ENCODE peak calls at places on chromosomes 7 and 10, in six cellular contexts. A is SK-N-SH, I is A549, P is GM12878, O is K562, Y is HepG2. E is an unnamed sample.

GRCh38 chr10:99619090-99619800 is 994 bp downstream of the SLC25A28 start:
- DNase-seq in A (no peak), I (no peak), P (peak), O (no peak), Y (no peak), E (peak)

GRCh38 chr10:52316005-52316404 is 1.9 kb downstream of the DKK1 start:
- DNase-seq in A (no peak), I (peak), P (no peak), O (no peak), Y (no peak), E (peak)

GRCh38 chr7:100003711-100004661 is 11.4 kb upstream of the ZKSCAN1 start:
- DNase-seq in A (peak), I (peak), P (no peak), O (no peak), Y (peak), E (no peak)

GRCh38 chr10:35781643-35782035 is 139.5 kb upstream of the FZD8 start:
- DNase-seq in A (peak), I (peak), P (no peak), O (peak), Y (peak), E (no peak)

GRCh38 chr10:70191906-70192305 is 21.6 kb upstream of the SAR1A start:
- DNase-seq in A (no peak), I (no peak), P (no peak), O (no peak), Y (no peak), E (peak)

GRCh38 chr7:5423272-5423843 is at the start of gene TNRC18:
- DNase-seq in A (peak), I (no peak), P (no peak), O (peak), Y (no peak), E (no peak)

GRCh38 chr10:77925410-77925794 is 1.2 kb downstream of the DLG5 start:
- DNase-seq in A (peak), I (peak), P (no peak), O (no peak), Y (no peak), E (peak)

GRCh38 chr10:84026821-84027257 is 112.5 kb upstream of the GHITM start:
- DNase-seq in A (peak), I (peak), P (no peak), O (peak), Y (peak), E (peak)

GRCh38 chr7:147173883-147174282 is 1057.3 kb downstream of the CNTNAP2 start:
- DNase-seq in A (no peak), I (no peak), P (no peak), O (no peak), Y (no peak), E (no peak)

GRCh38 chr10:83886871-83887270 is 252.4 kb upstream of the GHITM start:
- DNase-seq in A (no peak), I (no peak), P (no peak), O (no peak), Y (no peak), E (no peak)

GRCh38 chr10:6591668-6592067 is 11.6 kb upstream of the PRKCQ start:
- DNase-seq in A (no peak), I (no peak), P (no peak), O (no peak), Y (no peak), E (no peak)

GRCh38 chr10:50385610-50386009 is 134.3 kb upstream of the ASAH2 start:
- DNase-seq in A (no peak), I (no peak), P (no peak), O (no peak), Y (peak), E (no peak)

GRCh38 chr7:42244828-42245227 is 7.8 kb upstream of the GLI3 start:
- DNase-seq in A (no peak), I (no peak), P (no peak), O (no peak), Y (no peak), E (peak)

GRCh38 chr10:88791924-88792323 is 10.6 kb upstream of the LIPM start:
- DNase-seq in A (peak), I (peak), P (peak), O (no peak), Y (peak), E (peak)

DNA sequence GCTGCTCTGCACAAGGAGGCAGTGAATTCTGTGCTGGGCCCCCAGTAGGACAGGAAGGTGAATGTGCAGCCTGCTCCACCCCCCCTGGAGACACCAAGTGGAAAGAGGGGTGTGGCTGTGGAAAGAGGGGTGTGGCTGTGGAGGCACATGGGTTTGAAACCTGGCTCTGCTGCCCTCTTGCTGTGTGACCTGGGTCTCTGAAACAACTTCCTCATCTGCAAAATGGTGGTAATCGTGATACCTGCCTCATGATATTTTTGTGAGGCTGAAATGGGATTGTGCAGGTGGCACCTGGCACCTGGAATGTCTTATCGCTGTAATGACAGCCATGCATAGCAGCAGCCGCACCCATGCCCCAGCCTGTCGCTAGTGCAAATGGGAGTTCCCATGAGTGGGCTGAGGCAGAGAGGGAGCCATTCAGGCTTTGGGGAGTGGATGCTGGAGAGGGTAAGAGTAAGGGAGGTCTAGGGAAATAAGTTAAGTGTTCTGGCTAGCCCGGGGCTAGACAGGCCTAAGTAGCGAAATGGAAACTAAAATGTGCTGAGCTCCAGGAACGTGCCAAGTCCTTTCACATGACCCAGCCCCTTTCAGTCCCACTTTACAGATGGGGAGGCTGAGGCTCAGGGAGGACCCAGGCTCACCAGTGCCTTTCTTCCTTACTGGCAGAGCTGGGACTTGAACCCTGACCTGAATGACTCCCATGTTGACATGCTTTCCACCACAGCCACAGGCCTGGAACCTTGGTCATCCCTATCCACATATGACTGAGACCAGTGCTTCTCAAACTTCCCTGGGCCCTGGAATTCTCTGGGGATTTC is 35.0 kb downstream of the C10orf105 start:
- DNase-seq in A (no peak), I (peak), P (no peak), O (peak), Y (no peak), E (no peak)
- TF ChIP-seq SMC3 in A (no peak), I (no peak), P (no peak), O (no peak), Y (no peak), E (no peak)

DNA sequence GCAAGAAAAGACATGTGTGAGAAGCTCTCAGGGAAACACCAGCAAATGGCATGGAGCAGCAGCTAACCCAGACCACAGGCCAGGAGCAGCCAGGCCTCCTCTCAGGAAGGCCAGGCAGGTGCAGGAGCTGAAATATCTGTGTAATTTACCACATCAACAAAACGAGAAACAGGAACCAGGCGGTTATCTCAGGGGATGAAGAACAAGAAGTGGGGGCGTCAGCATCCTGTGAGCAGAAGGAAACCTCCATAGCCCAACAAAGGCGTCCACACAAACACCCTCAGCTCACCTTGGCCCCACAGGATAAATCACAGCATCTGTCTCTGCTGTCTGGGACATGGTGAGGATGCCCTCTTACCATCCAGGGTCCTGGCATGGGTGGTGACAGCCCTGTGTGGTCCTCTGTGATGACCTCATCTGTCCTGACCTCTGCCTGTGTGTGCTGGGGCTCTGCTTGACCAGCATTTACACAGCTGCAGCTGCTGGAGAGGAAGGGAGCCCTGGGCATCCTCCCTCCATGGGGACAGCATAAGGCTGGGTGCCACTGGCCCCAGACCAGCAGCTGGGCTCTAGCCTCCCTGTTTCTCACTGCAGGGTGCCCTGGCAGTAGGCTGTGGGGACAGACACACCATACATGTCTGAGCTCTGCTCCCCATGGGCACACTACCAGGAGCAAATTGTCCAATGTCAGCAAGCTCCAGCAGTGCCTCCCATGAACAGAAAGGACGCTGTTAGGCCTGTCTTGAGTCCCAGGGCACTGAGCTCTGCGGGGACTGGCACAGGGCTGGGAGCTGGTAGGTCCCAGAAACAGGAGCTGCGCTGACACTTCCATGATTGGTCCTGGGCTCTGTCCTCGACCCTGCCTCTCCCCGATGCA is 34.6 kb downstream of the ANXA8 start:
- DNase-seq in A (no peak), I (no peak), P (no peak), O (peak), Y (no peak), E (no peak)
- TF ChIP-seq SMC3 in A (no peak), I (no peak), P (no peak), O (no peak), Y (no peak), E (no peak)

DNA sequence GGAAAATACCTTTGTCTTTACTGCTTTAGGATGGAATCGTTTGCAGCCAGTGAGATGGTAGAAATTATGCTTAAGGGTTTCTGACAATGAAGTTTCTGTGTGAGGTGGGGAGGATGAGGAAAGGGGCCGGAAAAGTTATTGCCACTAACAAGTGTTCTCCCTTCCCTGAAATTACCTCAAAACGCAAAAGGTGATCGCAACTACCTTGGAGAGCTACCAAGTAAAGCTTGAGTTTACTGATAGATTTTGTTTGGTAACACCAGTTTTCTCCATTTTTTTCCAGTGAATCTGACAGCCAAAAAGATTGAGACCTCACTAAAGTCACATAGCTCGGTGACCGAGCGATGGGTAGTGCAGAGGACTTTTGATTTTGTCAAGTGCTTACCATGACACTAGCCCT is 1.5 kb downstream of the SUV39H2 start:
- DNase-seq in A (no peak), I (no peak), P (no peak), O (peak), Y (no peak), E (no peak)
- TF ChIP-seq SMC3 in A (no peak), I (no peak), P (no peak), O (no peak), Y (no peak), E (no peak)

DNA sequence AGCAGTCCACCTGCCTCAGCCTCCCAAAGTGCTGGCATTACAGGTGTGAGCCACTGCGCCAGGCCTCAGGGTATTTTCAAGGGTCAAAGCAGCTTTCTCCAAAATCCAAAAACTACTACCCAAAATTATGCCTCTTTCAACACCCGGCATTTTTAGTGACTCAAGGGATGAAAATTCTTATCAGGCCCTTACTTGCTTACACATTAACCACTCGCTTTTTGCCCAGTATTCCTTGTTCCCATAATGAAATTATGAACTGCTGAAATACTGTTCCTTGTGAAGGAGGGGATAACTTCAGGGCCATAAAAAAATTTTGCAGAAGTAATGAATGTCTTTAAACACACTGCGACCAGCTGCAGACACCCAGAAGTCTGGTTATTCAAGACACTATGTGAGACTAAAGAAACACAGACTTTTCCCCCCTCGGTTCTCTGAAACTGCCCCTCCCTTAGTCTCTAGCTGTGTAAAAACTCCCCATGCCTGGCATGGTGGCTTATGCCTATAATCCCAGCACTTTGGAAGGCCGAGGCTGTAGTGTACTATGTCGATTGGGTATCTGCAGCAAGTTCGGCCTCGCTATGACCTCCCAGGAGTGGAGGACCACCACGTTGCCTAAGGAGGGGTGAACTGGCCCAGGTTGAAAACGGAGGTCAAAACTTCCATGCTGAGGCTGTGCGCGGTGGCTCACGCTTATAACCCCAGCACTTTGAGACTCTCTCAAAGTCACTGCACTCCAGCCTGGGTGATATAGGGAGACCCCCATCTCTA is 12.0 kb downstream of the FXYD4 start:
- DNase-seq in A (no peak), I (no peak), P (no peak), O (no peak), Y (no peak), E (no peak)
- TF ChIP-seq SMC3 in A (no peak), I (no peak), P (no peak), O (no peak), Y (no peak), E (no peak)

E was measured in IMR-90.